ENCODE peak calls at places on chromosomes 12 and 14, in seven cellular contexts. R is NCI-H748 treated with DMSO at 0.1 percent for 48 hours; F is activated T-helper 1 cell treated with Interleukin-2 at 50 U/mL for 16 hours; J is nucleus accumbens; Q is upper lobe of right lung; H is NCI-H1417 treated with DMSO at 0.1 percent for 48 hours; Y is stimulated activated CD4-positive, alpha-beta T cell treated with anti-CD3 and anti-CD28 coated beads, TNF-alpha, amount 100 ng/mL, for 4 hours. M is an unnamed sample.

GRCh38 chr14:80629606-80630005 is 311.9 kb downstream of the CEP128 start:
- DNase-seq in R (no peak), F (no peak), J (no peak), Q (no peak), H (no peak), Y (no peak), M (no peak)

GRCh38 chr14:65462411-65462810 is 49.9 kb downstream of the FUT8 start:
- DNase-seq in R (no peak), F (no peak), J (no peak), Q (no peak), H (no peak), Y (no peak), M (no peak)

GRCh38 chr12:8996682-8997405 is 7.5 kb downstream of the KLRG1 start:
- DNase-seq in R (no peak), F (no peak), J (no peak), Q (no peak), H (no peak), Y (no peak), M (no peak)

GRCh38 chr12:111437816-111438454 is 32.2 kb downstream of the SH2B3 start:
- DNase-seq in R (no peak), F (no peak), J (no peak), Q (no peak), H (no peak), Y (no peak), M (peak)

GRCh38 chr14:100857923-100858837 is 32.3 kb downstream of the MEG3 start:
- DNase-seq in R (no peak), F (no peak), J (no peak), Q (no peak), H (no peak), Y (no peak), M (no peak)

GRCh38 chr12:93784339-93785086 is 107.3 kb downstream of the CRADD start:
- DNase-seq in R (no peak), F (no peak), J (no peak), Q (no peak), H (no peak), Y (no peak), M (no peak)

GRCh38 chr14:22333408-22334274 is 255.4 kb downstream of the DAD1 start:
- DNase-seq in R (no peak), F (no peak), J (no peak), Q (no peak), H (peak), Y (no peak), M (no peak)

GRCh38 chr12:30622509-30622908 is 73.2 kb downstream of the IPO8 start:
- DNase-seq in R (no peak), F (no peak), J (no peak), Q (no peak), H (no peak), Y (no peak), M (no peak)

GRCh38 chr14:38039526-38039925 is 168.2 kb upstream of the SSTR1 start:
- DNase-seq in R (no peak), F (no peak), J (no peak), Q (no peak), H (no peak), Y (no peak), M (no peak)

GRCh38 chr14:69932391-69932790 is 53.2 kb downstream of the SMOC1 start:
- DNase-seq in R (no peak), F (no peak), J (no peak), Q (no peak), H (no peak), Y (no peak), M (no peak)

GRCh38 chr12:27257104-27257848 is 13.2 kb downstream of the STK38L start:
- DNase-seq in R (no peak), F (no peak), J (no peak), Q (no peak), H (no peak), Y (no peak), M (no peak)

GRCh38 chr12:15164997-15165659 is 56.1 kb downstream of the RERG start:
- DNase-seq in R (no peak), F (no peak), J (no peak), Q (no peak), H (no peak), Y (no peak), M (no peak)

GRCh38 chr12:72560370-72560769 is 288.2 kb downstream of the TRHDE start:
- DNase-seq in R (no peak), F (no peak), J (no peak), Q (no peak), H (no peak), Y (no peak), M (no peak)

GRCh38 chr12:52686063-52686462 is 5.9 kb upstream of the KRT1 start:
- DNase-seq in R (no peak), F (no peak), J (no peak), Q (no peak), H (no peak), Y (no peak), M (peak)

GRCh38 chr12:105920161-105920684 is 218.5 kb downstream of the NUAK1 start:
- DNase-seq in R (no peak), F (no peak), J (no peak), Q (no peak), H (no peak), Y (no peak), M (peak)

M was measured in cardiac septum.